ENCODE peak calls at places on chromosomes 16 and 17, in eight cellular contexts. A is C1 segment of cervical spinal cord, X is HTR-8/SVneo, F is chondrocyte, W is BJ, S is mesenteric fat pad, G is GM12891, H is endodermal cell. Y is an unnamed sample.
A peak's percentile ranks its signal among the peaks of the same experiment; 100 is the strongest.

GRCh38 chr16:79726902-79727301 is 126.4 kb upstream of the MAF start:
- DNase-seq in F (no peak), X (no peak), H (no peak), G (no peak), A (no peak), S (no peak), W (no peak), Y (no peak)

GRCh38 chr16:17835118-17835949 is 364.6 kb upstream of the XYLT1 start:
- DNase-seq in S (no peak), W (peak; percentile 31), X (no peak), A (no peak), G (no peak), F (no peak), H (no peak), Y (no peak)

GRCh38 chr17:77374170-77374936 is 233.6 kb downstream of the SEC14L1 start:
- DNase-seq in G (peak; percentile 86), A (peak; percentile 28), X (peak; percentile 72), W (no peak), S (no peak), F (no peak), H (peak; percentile 98), Y (no peak)

GRCh38 chr17:64130559-64131001 is 636 bp upstream of the ERN1 start:
- DNase-seq in A (no peak), G (no peak), H (no peak), S (no peak), F (no peak), X (peak; percentile 55), W (no peak), Y (no peak)

GRCh38 chr16:68902376-68903345 is 59.3 kb downstream of the TANGO6 start:
- DNase-seq in F (no peak), G (peak; percentile 15), W (no peak), X (peak; percentile 57), S (no peak), H (peak; percentile 86), A (peak; percentile 6), Y (peak; percentile 77)

GRCh38 chr16:63945805-63946204 is 1176.1 kb downstream of the CDH11 start:
- DNase-seq in H (no peak), F (no peak), W (no peak), A (no peak), X (no peak), S (no peak), G (no peak), Y (no peak)

GRCh38 chr17:76147211-76148014 is 6.4 kb upstream of the FOXJ1 start:
- DNase-seq in A (no peak), X (peak; percentile 59), F (no peak), H (peak; percentile 59), S (no peak), G (no peak), W (no peak), Y (peak; percentile 46)

GRCh38 chr17:53630638-53631037 is 192.1 kb upstream of the KIF2B start:
- DNase-seq in F (no peak), G (no peak), X (no peak), A (no peak), W (no peak), S (no peak), H (no peak), Y (no peak)

GRCh38 chr17:81040791-81041337 is 5.9 kb downstream of the BAIAP2 start:
- DNase-seq in S (no peak), G (peak; percentile 66), X (no peak), F (no peak), A (no peak), W (no peak), H (peak; percentile 87), Y (no peak)

GRCh38 chr17:14871921-14872320 is 393.2 kb downstream of the PMP22 start:
- DNase-seq in W (no peak), H (no peak), A (no peak), S (no peak), X (no peak), G (no peak), F (no peak), Y (no peak)

GRCh38 chr17:80892900-80893603 is 98.6 kb upstream of the CHMP6 start:
- DNase-seq in X (peak; percentile 92), A (no peak), S (no peak), F (no peak), W (no peak), H (no peak), G (no peak), Y (no peak)

GRCh38 chr16:3127745-3128144 is 7.1 kb upstream of the ZNF213 start:
- DNase-seq in F (no peak), A (no peak), H (peak; percentile 78), X (no peak), G (no peak), S (no peak), W (no peak), Y (peak; percentile 83)

GRCh38 chr17:78541488-78542237 is 35.5 kb downstream of the DNAH17 start:
- DNase-seq in S (no peak), G (no peak), F (peak; percentile 28), W (no peak), X (no peak), A (no peak), H (peak; percentile 49), Y (no peak)

GRCh38 chr16:30921748-30922419 is 1.5 kb upstream of the FBXL19 start:
- DNase-seq in S (peak; percentile 94), G (peak; percentile 61), A (peak; percentile 57), F (no peak), X (peak; percentile 80), W (no peak), H (peak; percentile 99), Y (peak; percentile 96)

GRCh38 chr17:55722742-55723487 is at the start of gene TMEM100:
- DNase-seq in S (no peak), A (no peak), G (no peak), W (peak; percentile 21), F (no peak), X (peak; percentile 33), H (no peak), Y (no peak)

GRCh38 chr16:12002447-12003006 is 26.0 kb downstream of the SNX29 start:
- DNase-seq in X (no peak), H (no peak), A (peak; percentile 20), F (no peak), G (no peak), W (no peak), S (no peak), Y (no peak)

GRCh38 chr17:20155258-20156195 is 146.4 kb downstream of the SPECC1 start:
- DNase-seq in W (peak; percentile 78), S (peak; percentile 98), G (peak; percentile 91), F (peak; percentile 99), X (peak; percentile 96), A (peak; percentile 88), H (peak; percentile 100), Y (peak; percentile 89)

GRCh38 chr16:15736529-15736928 is 86.5 kb downstream of the NDE1 start:
- DNase-seq in X (no peak), A (no peak), S (no peak), F (no peak), H (no peak), W (no peak), G (no peak), Y (no peak)

GRCh38 chr17:68382582-68383085 is 74.7 kb downstream of the WIPI1 start:
- DNase-seq in F (no peak), A (no peak), H (peak; percentile 33), S (no peak), X (no peak), G (no peak), W (no peak), Y (no peak)

GRCh38 chr16:65070831-65071230 is 51.0 kb downstream of the CDH11 start:
- DNase-seq in A (peak; percentile 77), H (peak; percentile 73), F (no peak), X (peak; percentile 27), G (no peak), S (no peak), W (peak; percentile 84), Y (no peak)